ENCODE peak calls at places on chromosomes 11 and 22, in four cellular contexts. U, B, A and P are unnamed samples.

GRCh38 chr22:30185129-30185528 is 61.4 kb downstream of the LIF start:
- DNase-seq in A (no peak), U (no peak), B (no peak), P (no peak)

GRCh38 chr11:79066456-79067354 is 374.1 kb downstream of the TENM4 start:
- DNase-seq in B (no peak), U (no peak), A (no peak), P (no peak)

GRCh38 chr11:1529286-1529685 is 42.7 kb upstream of the MOB2 start:
- DNase-seq in B (no peak), A (no peak), U (no peak), P (no peak)

GRCh38 chr22:41369089-41369745 is 12.5 kb upstream of the TEF start:
- DNase-seq in A (no peak), B (no peak), U (no peak), P (no peak)

GRCh38 chr11:96339704-96340554 is 3.1 kb downstream of the MAML2 start:
- DNase-seq in B (no peak), A (no peak), U (no peak), P (no peak)

GRCh38 chr11:16891964-16892363 is 122.2 kb downstream of the PLEKHA7 start:
- DNase-seq in A (no peak), U (no peak), B (no peak), P (no peak)

GRCh38 chr11:134781335-134781970 is 369.4 kb upstream of the B3GAT1 start:
- DNase-seq in B (no peak), U (no peak), A (no peak), P (no peak)

GRCh38 chr11:359181-359714 is 10.1 kb upstream of the B4GALNT4 start:
- DNase-seq in B (no peak), U (no peak), A (peak), P (no peak)

GRCh38 chr11:75667268-75667830 is 1.5 kb downstream of the MAP6 start:
- DNase-seq in A (no peak), U (peak), B (peak), P (no peak)

GRCh38 chr11:63911876-63912275 is 5.1 kb downstream of the RCOR2 start:
- DNase-seq in B (no peak), A (no peak), U (no peak), P (no peak)

GRCh38 chr22:25555506-25556060 is 8.9 kb upstream of the GRK3 start:
- DNase-seq in A (no peak), B (no peak), U (no peak), P (no peak)

GRCh38 chr11:33616552-33616951 is 84.1 kb downstream of the C11orf91 start:
- DNase-seq in U (no peak), B (no peak), A (no peak), P (no peak)

DNA sequence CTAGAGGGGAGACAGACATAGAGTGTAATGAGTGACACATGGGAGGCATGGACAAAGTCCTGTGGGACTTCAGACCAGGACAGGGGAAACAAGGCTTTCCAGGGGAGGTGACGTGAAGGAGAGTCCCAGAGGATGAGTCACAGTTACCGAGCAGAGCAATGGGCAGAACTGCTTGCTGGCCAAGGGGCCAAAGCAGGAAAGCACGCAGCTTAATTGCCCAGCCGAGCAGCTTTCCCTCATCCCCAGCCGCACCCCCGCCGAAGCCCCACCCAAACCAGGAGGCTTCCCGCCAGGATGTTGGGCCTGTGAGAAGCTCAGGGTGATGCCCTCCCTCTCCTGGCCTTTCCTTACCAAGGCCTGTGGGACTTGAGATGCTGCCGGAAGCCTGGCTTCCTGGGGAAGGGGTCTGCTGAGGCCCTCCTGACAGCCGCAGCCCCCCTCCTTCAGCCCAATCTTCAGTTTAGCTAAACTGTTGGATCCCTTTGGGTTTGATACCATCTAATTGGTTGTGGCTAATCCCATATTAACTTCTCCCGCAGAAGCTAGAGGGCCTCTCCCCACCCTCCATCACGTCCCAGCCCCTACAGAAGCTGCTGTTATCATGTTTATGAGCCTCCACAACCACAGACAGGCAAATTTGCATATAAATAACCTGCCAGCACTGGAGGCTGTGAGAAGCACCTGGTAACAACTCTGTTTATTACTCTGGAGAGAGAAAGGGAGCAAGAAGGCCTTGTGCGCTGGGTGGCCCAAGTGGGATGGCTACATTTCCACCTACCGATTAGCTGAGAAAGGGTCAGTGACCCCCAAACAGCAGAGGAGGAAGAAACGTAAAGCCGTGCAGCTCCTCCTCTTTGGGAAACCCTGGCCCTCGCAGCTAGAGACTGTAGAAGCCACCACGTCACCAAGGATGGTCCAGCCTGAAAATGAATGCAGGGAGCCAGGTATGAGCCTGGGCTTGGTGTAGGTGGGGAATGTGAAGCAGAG is 80.0 kb downstream of the TRIM29 start:
- DNase-seq in U (peak), A (no peak), B (no peak), P (peak)
- TF ChIP-seq NR3C1 in U (no peak), A (no peak), B (no peak), P (no peak)

DNA sequence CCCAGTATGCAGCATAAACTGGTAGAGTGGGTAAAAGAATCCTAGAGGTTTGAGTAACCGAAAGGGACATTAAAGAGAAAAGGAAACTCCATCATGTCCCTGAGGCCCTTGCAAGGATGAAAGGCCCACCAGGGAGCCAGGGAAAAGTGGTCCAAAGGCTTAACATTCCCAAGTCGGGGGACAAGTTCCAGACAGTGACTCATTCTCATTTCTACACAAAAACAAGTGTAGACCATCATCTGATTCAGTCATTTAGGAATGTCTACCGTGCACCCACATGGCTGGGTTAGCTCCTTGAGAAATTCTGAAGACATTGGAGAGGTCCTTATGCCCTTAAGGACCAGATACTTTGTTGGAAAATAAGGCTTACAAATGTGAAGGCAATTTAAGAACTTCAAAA is 4.8 kb upstream of the NOX4 start:
- DNase-seq in A (no peak), U (peak), B (no peak), P (no peak)
- TF ChIP-seq NR3C1 in A (no peak), U (no peak), B (no peak), P (no peak)

GRCh38 chr11:22304337-22304961 is 33.7 kb upstream of the SLC17A6 start:
- DNase-seq in U (no peak), B (peak), A (peak), P (peak)
- TF ChIP-seq NR3C1 in U (no peak), B (no peak), A (no peak), P (no peak)

DNA sequence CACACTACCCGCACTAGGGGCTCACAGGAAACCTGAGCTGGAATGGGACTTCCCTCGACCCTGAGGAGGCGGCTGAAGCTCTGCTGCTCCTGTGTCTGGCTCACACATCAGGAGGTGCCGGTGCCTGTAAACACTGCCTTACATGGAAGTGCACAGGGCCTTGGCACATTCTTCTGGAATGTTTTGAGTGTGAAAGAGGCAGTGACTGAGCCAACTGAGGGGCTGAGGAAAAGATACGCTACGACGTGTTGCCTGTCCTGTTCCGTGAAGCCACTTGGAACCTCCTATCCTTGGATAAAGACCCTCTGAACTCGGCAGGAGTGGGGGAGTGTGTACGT is 10.5 kb downstream of the TXN2 start:
- DNase-seq in A (no peak), U (no peak), B (no peak), P (no peak)
- TF ChIP-seq NR3C1 in A (no peak), U (no peak), B (no peak), P (no peak)

GRCh38 chr22:26643368-26644100 is 13.9 kb upstream of the MIAT start:
- DNase-seq in B (no peak), A (no peak), U (no peak), P (no peak)

GRCh38 chr22:26648011-26648497 is 9.3 kb upstream of the MIAT start:
- DNase-seq in A (no peak), U (peak), B (no peak), P (no peak)

GRCh38 chr22:26646158-26646557 is 11.2 kb upstream of the MIAT start:
- DNase-seq in U (no peak), A (no peak), B (no peak), P (no peak)

GRCh38 chr22:26642465-26643367 is 14.7 kb upstream of the MIAT start:
- DNase-seq in A (peak), U (peak), B (no peak), P (no peak)
- TF ChIP-seq NR3C1 in A (no peak), U (no peak), B (no peak), P (no peak)

DNA sequence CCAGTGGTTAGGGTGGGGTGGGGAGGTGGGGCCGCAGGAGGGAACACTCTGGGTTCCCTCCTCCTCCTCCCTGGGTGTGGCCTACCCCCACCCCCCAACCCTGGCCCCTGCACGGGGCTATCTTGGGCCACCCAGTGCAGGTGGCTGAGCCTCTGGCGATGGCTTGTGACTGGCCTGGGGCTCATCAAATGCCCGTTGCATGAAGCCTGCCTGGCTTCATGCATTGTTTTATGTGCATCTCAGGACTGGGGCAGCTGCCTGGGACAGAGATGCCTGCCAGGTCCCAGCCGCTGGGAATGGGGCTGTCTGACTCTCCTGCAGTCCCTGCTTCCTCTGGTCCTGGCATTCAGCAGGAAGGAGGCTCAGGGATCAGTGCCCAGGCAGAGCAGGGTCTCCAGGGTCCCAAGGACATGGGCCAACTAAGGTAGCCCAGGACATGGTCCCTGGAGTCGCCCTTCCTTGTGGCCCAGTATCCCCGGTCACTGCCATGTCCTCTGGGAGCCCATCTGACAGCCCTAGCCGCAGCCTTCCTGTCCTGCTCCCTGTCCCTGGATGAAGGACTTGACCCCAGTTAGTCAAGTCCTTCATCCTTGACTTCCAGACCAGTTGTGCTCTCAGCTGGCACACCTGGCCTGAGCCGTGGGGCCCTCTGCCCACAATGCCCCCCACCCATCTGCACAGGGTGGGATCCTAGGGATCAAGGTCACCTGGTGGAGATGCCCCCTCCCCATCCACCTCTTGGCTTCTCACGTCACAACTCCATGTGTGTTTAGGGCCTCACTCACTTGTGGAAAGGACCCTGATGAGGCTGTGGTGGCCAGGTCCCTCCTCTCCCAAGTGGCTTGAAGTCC is 112.1 kb upstream of the FGF3 start:
- DNase-seq in B (no peak), U (peak), A (no peak), P (no peak)
- TF ChIP-seq NR3C1 in B (no peak), U (no peak), A (no peak), P (no peak)

DNA sequence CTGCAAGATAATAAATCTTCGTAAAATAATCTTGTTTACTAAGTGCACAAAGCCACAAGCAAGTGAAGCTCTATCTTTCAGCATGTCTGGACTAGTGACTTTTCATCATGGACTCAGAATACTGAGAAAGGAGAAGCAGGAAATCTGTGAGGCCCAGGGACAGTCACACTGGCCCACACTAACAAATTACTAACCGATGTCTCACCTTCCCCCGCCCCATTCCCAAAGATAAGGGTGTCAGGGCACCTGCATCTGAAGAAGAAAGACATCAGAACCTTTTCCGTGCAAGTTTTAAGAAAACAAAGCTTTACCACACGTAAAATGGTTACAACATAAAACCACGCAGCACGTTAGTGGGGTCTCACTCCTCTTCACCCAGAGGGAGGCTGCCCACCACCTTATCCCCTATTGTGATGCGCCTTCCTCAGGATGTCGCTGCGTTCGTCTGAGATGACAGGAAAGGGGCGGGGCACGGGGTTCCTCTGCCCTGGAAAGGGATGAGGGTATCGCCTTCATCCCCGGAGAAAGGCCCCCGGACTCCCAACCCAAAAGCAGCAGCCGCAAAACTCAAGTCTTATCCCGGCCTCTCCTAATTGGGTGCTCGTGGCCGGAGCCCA is 603 bp downstream of the BTBD10 start:
- DNase-seq in U (peak), B (peak), A (peak), P (peak)
- TF ChIP-seq NR3C1 in U (no peak), B (no peak), A (no peak), P (no peak)

GRCh38 chr11:113401718-113402117 is 14.1 kb downstream of the ANKK1 start:
- DNase-seq in B (peak), A (no peak), U (no peak), P (no peak)
- TF ChIP-seq NR3C1 in B (no peak), A (no peak), U (no peak), P (no peak)